ENCODE peak calls at places on chromosomes 2 and 18, in seven cellular contexts. C, U, A, E, B, M and I are unnamed samples. For H3K4me1, the result is how much of the 10 kb centered on the place peaks cover.

GRCh38 chr2:30038419-30038818 is 108.4 kb upstream of the YPEL5 start:
- DNase-seq in E (no peak), M (no peak), A (no peak), C (no peak), U (no peak), B (no peak), I (no peak)

GRCh38 chr2:183219853-183220252 is 95.6 kb downstream of the NUP35 start:
- DNase-seq in M (peak), E (no peak), C (no peak), A (no peak), B (no peak), U (no peak), I (no peak)

GRCh38 chr18:58661423-58661822 is 9.8 kb upstream of the MALT1 start:
- DNase-seq in B (no peak), M (peak), E (no peak), A (no peak), U (no peak), C (peak), I (no peak)

GRCh38 chr2:74922592-74923227 is 35.7 kb upstream of the POLE4 start:
- DNase-seq in C (no peak), M (peak), E (no peak), U (no peak), B (no peak), A (no peak), I (no peak)

GRCh38 chr2:168326578-168326977 is 79.2 kb upstream of the STK39 start:
- DNase-seq in U (peak), A (no peak), C (no peak), M (no peak), E (no peak), B (no peak), I (no peak)

GRCh38 chr18:6561893-6562292 is 147.2 kb upstream of the L3MBTL4 start:
- DNase-seq in U (no peak), E (no peak), C (peak), M (no peak), A (no peak), B (no peak), I (no peak)

GRCh38 chr2:170928824-170929685 is at the start of gene GORASP2:
- DNase-seq in B (peak), A (peak), E (peak), C (peak), M (peak), U (peak), I (peak)

GRCh38 chr2:206198677-206199076 is 39.0 kb downstream of the EEF1B2 start:
- DNase-seq in M (peak), U (no peak), C (no peak), A (no peak), E (no peak), B (no peak), I (no peak)

GRCh38 chr2:239177908-239178307 is 222.9 kb downstream of the HDAC4 start:
- DNase-seq in M (no peak), E (no peak), U (no peak), B (no peak), C (no peak), A (peak), I (no peak)

GRCh38 chr18:1914489-1914888 is 656.8 kb downstream of the METTL4 start:
- DNase-seq in C (no peak), U (peak), A (no peak), B (no peak), E (no peak), M (no peak), I (no peak)

GRCh38 chr2:175612280-175612679 is 389.8 kb downstream of the LNPK start:
- DNase-seq in A (no peak), M (no peak), B (no peak), C (no peak), E (no peak), U (no peak), I (no peak)

GRCh38 chr2:127423476-127423840 is 5.2 kb downstream of the PROC start:
- DNase-seq in C (no peak), M (no peak), A (no peak), U (no peak), E (peak), B (peak), I (no peak)

GRCh38 chr18:8657873-8658521 is 47.4 kb upstream of the MTCL1 start:
- DNase-seq in E (no peak), U (no peak), B (no peak), M (peak), C (peak), A (no peak), I (no peak)

GRCh38 chr2:42125887-42126594 is 43.1 kb upstream of the EML4 start:
- DNase-seq in C (peak), E (no peak), A (no peak), M (no peak), U (no peak), B (peak), I (peak)
- H3K4me1 ChIP-seq in C (under half), E (under half), A (half or more), M (under half), U (half or more), B (under half), I (half or more)

GRCh38 chr2:120846406-120847095 is 110.9 kb downstream of the GLI2 start:
- DNase-seq in C (no peak), A (no peak), M (no peak), U (no peak), B (no peak), E (no peak), I (no peak)
- H3K4me1 ChIP-seq in C (under half), A (under half), M (under half), U (under half), B (under half), E (under half), I (under half)

DNA sequence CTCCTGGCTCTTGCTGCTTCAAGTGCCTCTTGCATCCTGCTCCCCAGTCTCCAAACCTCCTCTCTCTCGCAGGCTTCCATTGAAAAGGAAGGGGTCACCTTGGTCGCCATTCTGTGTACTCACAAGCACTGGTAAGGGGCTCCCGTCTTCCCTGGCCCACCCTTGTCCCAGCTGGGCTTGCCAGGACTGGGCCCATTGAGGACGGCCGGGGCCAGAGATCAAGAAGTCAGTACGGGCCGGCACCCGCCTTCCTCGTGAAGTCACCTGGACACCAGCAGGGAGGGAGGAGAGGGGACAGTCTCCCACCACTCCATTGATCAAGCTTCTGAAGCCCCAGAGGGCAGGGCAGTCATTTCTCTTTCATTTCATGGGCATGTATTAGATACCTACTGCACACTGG is 16.0 kb upstream of the CATIP start:
- DNase-seq in C (no peak), U (no peak), A (no peak), M (no peak), E (no peak), B (no peak), I (no peak)
- H3K4me1 ChIP-seq in C (under half), U (under half), A (under half), M (under half), E (under half), B (under half), I (under half)

DNA sequence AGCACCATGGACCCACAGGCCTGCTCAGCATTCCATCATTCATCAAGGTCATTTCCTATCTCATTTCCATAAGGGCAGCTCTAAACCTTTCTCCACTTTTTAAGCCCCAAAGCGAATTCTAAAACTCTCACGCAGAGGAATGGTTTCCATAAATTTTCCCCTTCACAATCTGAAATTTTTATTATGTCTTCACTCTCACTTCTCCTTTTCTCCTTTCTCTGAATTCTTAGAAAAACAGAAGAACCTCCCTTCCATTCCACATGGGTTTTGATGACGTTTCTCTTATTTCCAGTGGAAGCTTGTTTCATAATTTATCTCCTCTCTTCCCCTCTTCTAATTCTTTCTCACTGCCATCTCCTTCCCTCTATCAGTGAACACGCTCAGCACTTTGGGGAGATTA is 97.3 kb downstream of the SPATS2L start:
- DNase-seq in B (no peak), A (no peak), M (no peak), U (peak), E (no peak), C (no peak), I (no peak)
- H3K4me1 ChIP-seq in B (under half), A (under half), M (under half), U (half or more), E (under half), C (under half), I (under half)

GRCh38 chr2:109135572-109136185 is 6.7 kb downstream of the SH3RF3 start:
- DNase-seq in C (peak), U (no peak), B (no peak), M (no peak), E (no peak), A (no peak), I (no peak)
- H3K4me1 ChIP-seq in C (under half), U (under half), B (under half), M (under half), E (under half), A (under half), I (under half)